ENCODE peak calls at places on chromosomes 11 and 22, in five cellular contexts. A, X, C, E and N are unnamed samples. For H3K4me1 and H3K36me3, the result is how much of the 10 kb centered on the place peaks cover.

GRCh38 chr11:120184371-120184945 is 26.4 kb upstream of the OAF start:
- DNase-seq in A (no peak), X (peak), C (no peak), E (no peak), N (peak)

GRCh38 chr11:57641426-57641825 is 8.3 kb downstream of the YPEL4 start:
- DNase-seq in A (no peak), X (no peak), C (no peak), E (no peak), N (no peak)

GRCh38 chr11:27770576-27770975 is 70.3 kb upstream of the BDNF start:
- DNase-seq in A (no peak), X (no peak), C (no peak), E (no peak), N (no peak)

GRCh38 chr22:29842740-29843139 is 4.7 kb upstream of the ASCC2 start:
- DNase-seq in A (no peak), X (no peak), C (peak), E (no peak), N (no peak)

GRCh38 chr11:10390375-10390774 is 64.7 kb upstream of the AMPD3 start:
- DNase-seq in A (no peak), X (no peak), C (no peak), E (no peak), N (no peak)

GRCh38 chr11:111733655-111734088 is 32.5 kb downstream of the PPP2R1B start:
- DNase-seq in A (no peak), X (peak), C (peak), E (no peak), N (peak)

GRCh38 chr22:35873426-35873825 is 155.2 kb downstream of the RBFOX2 start:
- DNase-seq in A (no peak), X (no peak), C (no peak), E (no peak), N (no peak)

GRCh38 chr22:16783930-16784354 is 41.3 kb downstream of the XKR3 start:
- DNase-seq in A (no peak), X (no peak), C (no peak), E (no peak), N (no peak)

GRCh38 chr22:30444632-30445437 is 19.3 kb downstream of the MTFP1 start:
- DNase-seq in A (peak), X (no peak), C (no peak), E (no peak), N (no peak)

GRCh38 chr11:114400222-114400973 is at the start of the genes C11orf71 and RBM7:
- DNase-seq in A (peak), X (peak), C (peak), E (peak), N (peak)

GRCh38 chr11:56961609-56962008 is 27.1 kb upstream of the OR5AK2 start:
- DNase-seq in A (no peak), X (no peak), C (no peak), E (no peak), N (no peak)

GRCh38 chr22:21651521-21652009 is 9.5 kb downstream of the SDF2L1 start:
- DNase-seq in A (peak), X (no peak), C (no peak), E (no peak), N (no peak)

GRCh38 chr11:10305262-10305963 is 540 bp downstream of the ADM start:
- DNase-seq in A (no peak), X (peak), C (peak), E (no peak), N (peak)

GRCh38 chr11:9527481-9528140 is 45.9 kb upstream of the WEE1 start:
- DNase-seq in A (no peak), X (no peak), C (peak), E (no peak), N (no peak)

GRCh38 chr11:133219543-133219942 is 312.8 kb downstream of the OPCML start:
- DNase-seq in A (no peak), X (no peak), C (no peak), E (no peak), N (no peak)

GRCh38 chr11:43988040-43988793 is 45.8 kb downstream of the C11orf96 start:
- DNase-seq in A (no peak), X (peak), C (no peak), E (no peak), N (no peak)

GRCh38 chr11:26587073-26587472 is 15.0 kb upstream of the MUC15 start:
- DNase-seq in A (no peak), X (no peak), C (no peak), E (no peak), N (no peak)

GRCh38 chr11:47148903-47149535 is 27.7 kb downstream of the ARFGAP2 start:
- DNase-seq in A (no peak), X (no peak), C (no peak), E (no peak), N (no peak)

GRCh38 chr22:38440747-38441350 is 14.2 kb downstream of the KCNJ4 start:
- DNase-seq in A (no peak), X (no peak), C (no peak), E (no peak), N (no peak)

GRCh38 chr11:116576523-116576922 is 196.3 kb downstream of the BUD13 start:
- DNase-seq in A (no peak), X (no peak), C (no peak), E (no peak), N (no peak)

GRCh38 chr11:625636-626319 is 1.0 kb upstream of the CDHR5 start:
- DNase-seq in A (no peak), X (no peak), C (no peak), E (no peak), N (no peak)

GRCh38 chr11:113023228-113023627 is 62.0 kb downstream of the NCAM1 start:
- DNase-seq in A (no peak), X (no peak), C (no peak), E (no peak), N (no peak)

DNA sequence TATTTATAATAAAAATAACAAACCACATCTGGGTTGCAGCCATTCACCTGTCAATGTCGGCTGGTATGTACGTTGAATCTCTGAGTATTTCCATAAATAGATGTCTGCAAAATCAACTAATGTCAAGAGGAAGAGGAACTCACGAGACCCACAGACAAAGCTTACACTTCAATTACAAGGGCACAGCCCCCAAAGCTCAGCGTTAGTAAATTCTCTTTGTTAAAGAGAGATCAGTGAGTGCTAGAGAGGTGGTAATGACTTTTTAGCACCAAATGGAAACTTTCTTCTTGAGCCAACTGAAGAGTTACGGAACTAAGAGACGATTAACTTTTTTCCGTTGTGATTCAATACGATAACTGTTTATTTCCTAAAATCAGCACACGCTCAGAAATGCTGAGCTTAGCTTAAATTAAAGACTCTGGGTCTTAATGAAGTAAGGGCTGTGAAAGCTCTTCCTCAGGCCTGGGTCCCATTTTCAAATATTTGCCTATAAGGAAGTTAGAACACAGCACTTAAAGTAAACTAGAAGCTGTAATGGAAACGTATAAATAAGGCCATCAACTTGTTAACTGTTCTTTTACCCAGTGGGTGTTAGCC is 22.7 kb upstream of the TFIP11 start:
- DNase-seq in A (no peak), X (no peak), C (no peak), E (no peak), N (no peak)
- H3K4me1 ChIP-seq in A (under half), X (under half), C (under half), E (under half), N (under half)

GRCh38 chr22:31604746-31605705 is 57.0 kb downstream of the PISD start:
- DNase-seq in A (no peak), X (no peak), C (no peak), E (no peak), N (no peak)
- H3K36me3 ChIP-seq in A (under half), X (under half), C (under half), E (half or more), N (under half)

DNA sequence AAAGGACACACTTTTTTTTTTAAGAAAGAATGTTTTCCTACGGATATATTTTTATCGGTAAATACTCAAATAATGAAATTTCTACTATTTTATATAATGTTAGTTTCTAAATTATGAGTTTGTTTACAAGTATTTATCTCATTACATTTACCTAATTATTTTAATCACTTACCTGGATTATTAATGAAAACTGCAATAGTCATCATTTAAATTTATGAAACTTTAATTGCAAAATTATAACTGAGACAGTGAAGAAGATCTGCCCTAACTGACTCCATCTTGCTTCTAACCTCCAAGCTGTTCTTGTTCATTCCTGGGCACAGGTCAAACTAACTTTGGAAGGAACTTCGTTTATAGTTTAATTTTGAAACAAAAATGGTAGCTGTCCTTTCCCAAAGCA is 25.2 kb upstream of the VSTM5 start:
- DNase-seq in A (no peak), X (no peak), C (no peak), E (no peak), N (no peak)
- H3K27ac ChIP-seq in A (no peak), X (no peak), C (no peak), E (no peak), N (no peak)

GRCh38 chr11:63565728-63566127 is 2.5 kb upstream of the PLAAT2 start:
- DNase-seq in A (no peak), X (no peak), C (no peak), E (no peak), N (no peak)

GRCh38 chr11:63563201-63564055 is at the start of gene PLAAT2:
- DNase-seq in A (no peak), X (no peak), C (no peak), E (no peak), N (no peak)

GRCh38 chr11:63564056-63564784 is 1.0 kb upstream of the PLAAT2 start:
- DNase-seq in A (no peak), X (no peak), C (no peak), E (no peak), N (no peak)

GRCh38 chr11:63567044-63567840 is 4.1 kb upstream of the PLAAT2 start:
- DNase-seq in A (peak), X (no peak), C (no peak), E (peak), N (no peak)

DNA sequence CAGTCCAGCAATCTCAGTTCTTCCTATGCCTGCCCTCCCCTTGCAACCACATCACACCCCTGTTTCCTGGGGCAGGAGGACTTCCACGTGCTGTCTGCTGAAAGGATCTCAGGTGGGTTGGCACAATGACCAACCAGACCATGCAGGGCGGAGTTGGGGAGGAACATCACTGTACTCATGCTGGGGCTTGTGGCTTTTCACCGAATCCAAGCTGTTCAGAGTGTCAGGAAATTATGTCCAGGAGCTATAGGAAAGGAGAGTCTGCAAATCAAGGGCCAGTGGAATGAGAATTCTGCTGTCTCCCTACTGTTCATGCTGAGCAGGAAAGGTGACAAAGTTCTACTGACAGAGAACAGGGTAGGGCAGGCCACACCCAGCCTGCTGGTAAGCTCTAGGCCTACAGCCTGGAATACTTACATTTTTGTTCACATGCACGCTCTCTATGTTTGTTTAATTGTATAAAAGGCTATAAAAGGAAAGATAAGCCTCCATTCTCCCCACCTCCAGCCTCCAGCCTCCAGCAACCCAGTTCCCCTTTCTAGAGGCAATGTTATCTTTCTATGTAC is 1.7 kb upstream of the PLAAT2 start:
- DNase-seq in A (no peak), X (no peak), C (no peak), E (no peak), N (no peak)
- H3K4me1 ChIP-seq in A (under half), X (under half), C (under half), E (under half), N (under half)

GRCh38 chr22:20514658-20515406 is 7.4 kb downstream of the MED15 start:
- DNase-seq in A (no peak), X (no peak), C (no peak), E (no peak), N (peak)

GRCh38 chr22:20510811-20511577 is 3.6 kb downstream of the MED15 start:
- DNase-seq in A (no peak), X (no peak), C (no peak), E (no peak), N (no peak)

GRCh38 chr22:20509344-20510047 is 2.1 kb downstream of the MED15 start:
- DNase-seq in A (peak), X (peak), C (peak), E (peak), N (peak)

GRCh38 chr22:20508815-20509271 is 1.4 kb downstream of the MED15 start:
- DNase-seq in A (no peak), X (no peak), C (no peak), E (no peak), N (no peak)

DNA sequence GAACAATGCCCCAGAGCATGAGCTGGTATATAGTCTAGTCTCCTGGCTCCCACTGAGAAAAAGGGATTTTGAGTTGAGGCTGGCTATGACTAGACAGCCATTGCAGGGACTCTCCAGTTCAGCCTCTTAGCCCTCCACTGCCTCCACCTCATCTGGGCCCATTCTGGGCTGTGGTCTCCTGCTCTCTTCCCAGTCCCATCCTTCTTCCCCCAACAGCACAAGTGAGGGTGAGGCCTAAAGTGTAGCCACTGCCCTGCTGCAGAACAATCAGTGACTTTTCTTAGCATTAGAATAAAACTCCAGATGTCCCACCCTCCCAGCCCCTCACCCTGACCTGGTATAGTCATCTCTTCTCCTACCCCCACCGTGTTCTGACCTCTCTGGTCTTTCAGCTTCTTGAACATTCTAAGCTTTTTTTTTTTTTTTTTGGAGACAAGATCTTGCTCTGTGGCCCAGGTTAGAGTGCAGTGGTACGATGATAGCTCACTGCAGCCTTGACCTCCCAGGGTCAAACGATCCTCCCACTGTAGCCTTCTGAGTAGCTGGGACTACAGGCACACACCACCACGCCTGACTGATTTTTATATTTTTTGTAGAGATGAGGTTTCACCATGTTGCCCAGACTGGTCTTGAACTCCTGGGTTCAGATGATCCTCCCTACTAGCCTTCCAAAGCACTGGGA is 4.3 kb downstream of the MED15 start:
- DNase-seq in A (no peak), X (no peak), C (no peak), E (no peak), N (no peak)
- H3K36me3 ChIP-seq in A (under half), X (under half), C (under half), E (under half), N (under half)

GRCh38 chr11:74949748-74950127 is 672 bp downstream of the SPCS2 start:
- DNase-seq in A (no peak), X (no peak), C (no peak), E (no peak), N (no peak)

GRCh38 chr11:74951241-74951640 is 2.2 kb downstream of the SPCS2 start:
- DNase-seq in A (no peak), X (no peak), C (no peak), E (no peak), N (no peak)

GRCh38 chr11:74948898-74949747 is at the start of the genes SPCS2 and XRRA1:
- DNase-seq in A (peak), X (peak), C (peak), E (peak), N (peak)

GRCh38 chr11:74950374-74950969 is 1.4 kb downstream of the SPCS2 start:
- DNase-seq in A (no peak), X (no peak), C (no peak), E (no peak), N (no peak)

GRCh38 chr11:74948546-74948897 is 369 bp downstream of the XRRA1 start:
- DNase-seq in A (no peak), X (no peak), C (no peak), E (no peak), N (no peak)
- H3K27ac ChIP-seq in A (peak), X (peak), C (peak), E (peak), N (peak)

DNA sequence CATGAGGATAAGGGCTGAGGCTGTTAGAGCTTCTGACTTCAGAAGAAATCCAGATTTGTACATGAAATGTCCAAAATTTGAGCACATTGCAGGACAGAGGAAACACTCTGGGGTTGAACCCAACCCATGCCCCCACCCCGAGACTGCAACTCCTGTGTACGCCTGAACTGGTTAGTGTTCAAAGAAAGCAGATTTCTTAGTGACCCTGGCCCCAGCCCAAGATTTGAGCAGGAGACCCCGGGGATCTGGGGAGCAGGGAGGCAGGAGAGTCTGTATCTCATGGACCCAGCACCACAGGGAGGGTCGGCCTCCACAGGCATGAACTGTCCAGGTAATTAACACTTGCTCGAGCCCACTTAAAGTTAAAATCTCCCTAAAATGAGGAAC is 69.3 kb upstream of the WNT7B start:
- DNase-seq in A (no peak), X (peak), C (no peak), E (no peak), N (no peak)
- H3K4me1 ChIP-seq in A (under half), X (under half), C (half or more), E (under half), N (half or more)

GRCh38 chr11:67278939-67279588 is 10.0 kb upstream of the ANKRD13D start:
- DNase-seq in A (no peak), X (peak), C (no peak), E (no peak), N (peak)

GRCh38 chr11:67280341-67280790 is 8.7 kb upstream of the ANKRD13D start:
- DNase-seq in A (no peak), X (peak), C (peak), E (no peak), N (peak)

GRCh38 chr11:67278135-67278938 is 10.8 kb upstream of the ANKRD13D start:
- DNase-seq in A (no peak), X (peak), C (no peak), E (no peak), N (peak)

GRCh38 chr11:67280791-67281551 is 8.1 kb upstream of the ANKRD13D start:
- DNase-seq in A (no peak), X (peak), C (peak), E (no peak), N (peak)

DNA sequence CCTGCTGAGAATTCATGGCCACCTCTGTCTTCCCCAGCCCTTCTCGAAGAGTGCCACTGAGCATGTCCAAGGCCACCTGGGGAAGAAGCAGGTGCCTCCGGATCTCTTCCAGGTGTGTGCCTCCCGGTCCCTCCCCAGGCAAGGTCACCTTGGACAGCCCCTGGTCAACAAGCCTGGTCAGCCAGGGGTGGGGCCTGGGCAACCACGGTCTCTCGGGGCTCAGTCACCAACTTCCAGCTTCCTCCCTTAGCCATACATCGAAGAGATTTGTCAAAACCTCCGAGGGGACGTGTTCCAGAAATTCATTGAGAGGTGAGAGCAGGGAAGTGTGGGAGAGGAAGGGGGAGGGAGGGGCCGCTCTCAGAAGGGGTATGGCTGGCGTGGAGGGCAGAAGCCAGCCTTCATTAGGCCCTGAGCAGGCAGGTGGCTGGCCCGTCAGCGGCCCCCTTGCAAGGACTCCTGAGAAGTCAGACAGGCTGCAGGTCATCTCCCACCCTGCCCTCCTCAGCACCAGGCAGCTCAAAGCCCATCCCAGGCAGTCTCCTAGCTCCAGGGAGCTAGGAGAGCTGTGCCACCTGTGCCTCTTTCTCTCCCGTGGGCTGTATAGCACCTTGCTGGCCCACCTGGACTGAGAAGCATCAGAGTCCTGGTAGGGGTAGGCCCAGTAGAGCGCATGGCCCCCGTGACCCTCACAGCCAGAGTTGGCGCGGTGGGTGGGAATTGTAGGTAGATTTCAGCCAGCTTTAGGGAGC is 9.3 kb upstream of the ANKRD13D start:
- DNase-seq in A (no peak), X (peak), C (no peak), E (no peak), N (peak)
- H3K36me3 ChIP-seq in A (half or more), X (under half), C (half or more), E (half or more), N (under half)